ENCODE peak calls at places on chromosomes 4 and X, in nine cellular contexts. Z, F, S, H, R, L, M, C and B are unnamed samples. For H3K36me3, the result is how much of the 10 kb centered on the place peaks cover.

GRCh38 chr4:140300271-140300970 is 73.0 kb upstream of the SCOC start:
- DNase-seq in Z (peak), F (no peak), S (peak), H (no peak), R (no peak), L (peak), M (no peak), C (peak), B (no peak)

GRCh38 chr4:10091531-10092181 is 24.9 kb downstream of the WDR1 start:
- DNase-seq in Z (no peak), F (peak), S (no peak), H (no peak), R (no peak), L (no peak), M (no peak), C (no peak), B (no peak)

GRCh38 chr4:75708218-75708691 is 16.1 kb upstream of the USO1 start:
- DNase-seq in Z (no peak), F (no peak), S (no peak), H (no peak), R (no peak), L (no peak), M (peak), C (no peak), B (no peak)

GRCh38 chr4:74934016-74934821 is 1.3 kb downstream of the PARM1 start:
- DNase-seq in Z (peak), F (peak), S (no peak), H (no peak), R (peak), L (peak), M (peak), C (peak), B (peak)

GRCh38 chr4:109412805-109413204 is 20.8 kb upstream of the SEC24B start:
- DNase-seq in Z (no peak), F (no peak), S (no peak), H (no peak), R (no peak), L (no peak), M (no peak), C (no peak), B (no peak)

GRCh38 chr4:181264908-181265307 is 978.3 kb upstream of the TENM3 start:
- DNase-seq in Z (no peak), F (peak), S (no peak), H (no peak), R (no peak), L (no peak), M (no peak), C (no peak), B (no peak)

GRCh38 chrX:26783512-26784225 is 567.7 kb downstream of the MAGEB5 start:
- DNase-seq in Z (peak), F (peak), S (no peak), H (no peak), R (peak), L (peak), M (no peak), C (peak), B (no peak)

GRCh38 chr4:147899512-147899911 is 167.6 kb downstream of the ARHGAP10 start:
- DNase-seq in Z (no peak), F (no peak), S (no peak), H (no peak), R (no peak), L (peak), M (no peak), C (no peak), B (no peak)

GRCh38 chrX:135484636-135485289 is 35.7 kb upstream of the INTS6L start:
- DNase-seq in Z (peak), F (no peak), S (no peak), H (no peak), R (peak), L (peak), M (no peak), C (peak), B (no peak)

GRCh38 chr4:12902735-12903134 is 581.4 kb downstream of the RAB28 start:
- DNase-seq in Z (no peak), F (no peak), S (no peak), H (no peak), R (no peak), L (no peak), M (no peak), C (no peak), B (no peak)

GRCh38 chrX:37347420-37347819 is 1.7 kb upstream of the PRRG1 start:
- DNase-seq in Z (no peak), F (no peak), S (no peak), H (no peak), R (no peak), L (peak), M (no peak), C (peak), B (no peak)

GRCh38 chr4:828641-829271 is 2.8 kb upstream of the CPLX1 start:
- DNase-seq in Z (no peak), F (peak), S (no peak), H (no peak), R (no peak), L (no peak), M (no peak), C (no peak), B (no peak)

GRCh38 chr4:31613946-31614623 is 893.9 kb downstream of the PCDH7 start:
- DNase-seq in Z (peak), F (no peak), S (peak), H (no peak), R (peak), L (no peak), M (no peak), C (peak), B (no peak)

GRCh38 chr4:6196871-6197270 is 3.5 kb downstream of the JAKMIP1 start:
- DNase-seq in Z (no peak), F (no peak), S (no peak), H (no peak), R (no peak), L (no peak), M (no peak), C (no peak), B (no peak)

GRCh38 chr4:135239964-135240363 is 1038.4 kb upstream of the PABPC4L start:
- DNase-seq in Z (no peak), F (no peak), S (no peak), H (no peak), R (no peak), L (peak), M (no peak), C (no peak), B (no peak)

GRCh38 chrX:154360155-154360713 is 14.2 kb downstream of the FLNA start:
- DNase-seq in Z (no peak), F (no peak), S (no peak), H (no peak), R (no peak), L (no peak), M (no peak), C (no peak), B (no peak)
- H3K36me3 ChIP-seq in Z (under half), F (under half), S (half or more), H (half or more), R (under half), L (half or more), M (under half), C (half or more), B (under half)

GRCh38 chr4:39458505-39459300 is at the start of the genes LIAS and RPL9:
- DNase-seq in Z (peak), F (peak), S (peak), H (peak), R (peak), L (peak), M (peak), C (peak), B (peak)
- H3K36me3 ChIP-seq in Z (half or more), F (under half), S (half or more), H (half or more), R (under half), L (under half), M (under half), C (under half), B (under half)

GRCh38 chr4:15757084-15757483 is 21.0 kb upstream of the CD38 start:
- DNase-seq in Z (no peak), F (no peak), S (no peak), H (no peak), R (no peak), L (no peak), M (no peak), C (no peak), B (no peak)
- H3K36me3 ChIP-seq in Z (under half), F (under half), S (under half), H (under half), R (under half), L (under half), M (under half), C (under half), B (under half)

GRCh38 chrX:130012683-130013082 is 30.2 kb downstream of the BCORL1 start:
- DNase-seq in Z (no peak), F (no peak), S (no peak), H (no peak), R (no peak), L (no peak), M (no peak), C (no peak), B (no peak)
- H3K36me3 ChIP-seq in Z (under half), F (under half), S (under half), H (under half), R (under half), L (under half), M (under half), C (under half), B (under half)

GRCh38 chr4:55884851-55885219 is 31.4 kb downstream of the EXOC1 start:
- DNase-seq in Z (no peak), F (no peak), S (no peak), H (no peak), R (no peak), L (no peak), M (no peak), C (no peak), B (no peak)
- H3K36me3 ChIP-seq in Z (under half), F (under half), S (under half), H (under half), R (under half), L (under half), M (under half), C (under half), B (under half)

GRCh38 chr4:137529432-137529831 is 2.9 kb downstream of the PCDH18 start:
- DNase-seq in Z (no peak), F (no peak), S (no peak), H (no peak), R (no peak), L (no peak), M (no peak), C (no peak), B (no peak)

GRCh38 chr4:137523329-137523728 is 9.0 kb downstream of the PCDH18 start:
- DNase-seq in Z (no peak), F (no peak), S (no peak), H (no peak), R (no peak), L (no peak), M (no peak), C (no peak), B (no peak)

GRCh38 chr4:137530176-137530575 is 2.1 kb downstream of the PCDH18 start:
- DNase-seq in Z (no peak), F (no peak), S (no peak), H (no peak), R (no peak), L (peak), M (no peak), C (no peak), B (no peak)

GRCh38 chr4:137524642-137525384 is 7.5 kb downstream of the PCDH18 start:
- DNase-seq in Z (no peak), F (no peak), S (no peak), H (no peak), R (no peak), L (peak), M (no peak), C (no peak), B (no peak)

GRCh38 chr4:137526681-137527080 is 5.6 kb downstream of the PCDH18 start:
- DNase-seq in Z (no peak), F (no peak), S (no peak), H (no peak), R (no peak), L (no peak), M (no peak), C (no peak), B (no peak)
- H3K36me3 ChIP-seq in Z (under half), F (under half), S (half or more), H (under half), R (under half), L (half or more), M (under half), C (under half), B (under half)

GRCh38 chrX:10603612-10604011 is 16.8 kb downstream of the MID1 start:
- DNase-seq in Z (no peak), F (no peak), S (no peak), H (no peak), R (no peak), L (no peak), M (no peak), C (no peak), B (no peak)

GRCh38 chrX:10602646-10603045 is 17.7 kb downstream of the MID1 start:
- DNase-seq in Z (no peak), F (no peak), S (no peak), H (no peak), R (no peak), L (no peak), M (no peak), C (peak), B (no peak)

GRCh38 chrX:10598540-10598939 is 21.8 kb downstream of the MID1 start:
- DNase-seq in Z (no peak), F (no peak), S (no peak), H (no peak), R (no peak), L (no peak), M (no peak), C (no peak), B (no peak)

GRCh38 chrX:10600479-10600878 is 19.9 kb downstream of the MID1 start:
- DNase-seq in Z (no peak), F (no peak), S (no peak), H (no peak), R (no peak), L (no peak), M (no peak), C (no peak), B (no peak)

GRCh38 chrX:10597871-10598270 is 22.5 kb downstream of the MID1 start:
- DNase-seq in Z (no peak), F (no peak), S (peak), H (no peak), R (peak), L (peak), M (no peak), C (peak), B (no peak)
- H3K36me3 ChIP-seq in Z (under half), F (under half), S (under half), H (under half), R (under half), L (under half), M (under half), C (under half), B (under half)

DNA sequence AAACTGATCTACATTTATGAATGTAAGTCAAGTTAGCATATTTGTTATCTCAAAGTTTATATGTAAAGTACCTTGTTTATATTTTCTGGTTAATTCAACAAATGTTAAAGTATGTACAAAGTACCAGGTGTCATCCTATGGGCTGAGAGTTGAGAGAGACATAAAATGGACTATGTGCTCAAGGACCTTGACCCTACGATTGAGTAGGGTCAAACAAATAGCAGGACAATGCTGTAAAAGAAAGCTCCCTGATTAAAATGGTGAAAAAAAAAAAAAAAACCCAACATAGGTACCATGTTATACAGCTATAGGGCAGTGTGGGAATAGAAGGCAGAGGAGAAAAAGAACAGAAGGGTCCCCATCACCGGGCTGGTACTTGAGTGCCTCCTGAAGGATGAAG is 123.4 kb downstream of the CDS1 start:
- DNase-seq in Z (no peak), F (no peak), S (no peak), H (no peak), R (no peak), L (no peak), M (no peak), C (no peak), B (no peak)
- H3K36me3 ChIP-seq in Z (under half), F (under half), S (half or more), H (half or more), R (half or more), L (under half), M (under half), C (under half), B (under half)

GRCh38 chr4:1841201-1841885 is 14.6 kb downstream of the LETM1 start:
- DNase-seq in Z (no peak), F (no peak), S (no peak), H (no peak), R (no peak), L (no peak), M (no peak), C (no peak), B (no peak)
- H3K36me3 ChIP-seq in Z (under half), F (under half), S (under half), H (half or more), R (under half), L (under half), M (under half), C (under half), B (under half)